ENCODE peak calls at places on chromosomes 5 and 9, in four cellular contexts. K is breast epithelium, M is DND-41, C is heart left ventricle. E is an unnamed sample.

GRCh38 chr9:134972140-134972539 is 54.4 kb upstream of the FCN1 start:
- DNase-seq in K (no peak), M (no peak), C (no peak), E (no peak)

GRCh38 chr5:14328144-14328543 is 185.0 kb downstream of the TRIO start:
- DNase-seq in C (no peak), M (no peak), K (no peak), E (no peak)

GRCh38 chr5:157610990-157611389 is 35.4 kb upstream of the ADAM19 start:
- DNase-seq in M (no peak), C (no peak), K (no peak), E (no peak)

GRCh38 chr9:134824583-134824982 is 56.0 kb upstream of the FCN2 start:
- DNase-seq in M (no peak), C (no peak), K (no peak), E (no peak)

GRCh38 chr5:154078305-154078704 is 39.5 kb downstream of the MFAP3 start:
- DNase-seq in K (no peak), C (no peak), M (no peak), E (no peak)

GRCh38 chr5:99600952-99601351 is 672.1 kb upstream of the CHD1 start:
- DNase-seq in M (no peak), C (no peak), K (no peak), E (no peak)

GRCh38 chr5:37847978-37848425 is 8.2 kb upstream of the GDNF start:
- DNase-seq in M (no peak), C (no peak), K (no peak), E (no peak)

GRCh38 chr5:141519605-141520288 is 30.9 kb downstream of the PCDHGC5 start:
- DNase-seq in C (no peak), K (no peak), M (no peak), E (no peak)

GRCh38 chr9:120718328-120718727 is 4.1 kb upstream of the MEGF9 start:
- DNase-seq in M (no peak), K (no peak), C (no peak), E (no peak)

GRCh38 chr9:126844085-126844484 is 16.4 kb upstream of the ZBTB34 start:
- DNase-seq in K (no peak), M (no peak), C (no peak), E (no peak)

GRCh38 chr9:127838375-127839078 is 15.9 kb downstream of the ENG start:
- DNase-seq in C (peak), K (no peak), M (no peak), E (no peak)

GRCh38 chr5:86756839-86757238 is 139.1 kb downstream of the COX7C start:
- DNase-seq in M (no peak), K (no peak), C (no peak), E (no peak)

GRCh38 chr5:31131381-31131811 is 62.1 kb upstream of the CDH6 start:
- DNase-seq in M (no peak), K (no peak), C (no peak), E (no peak)

GRCh38 chr5:98700730-98701129 is 72.7 kb upstream of the RGMB start:
- DNase-seq in C (no peak), M (peak), K (no peak), E (no peak)

GRCh38 chr9:26779072-26779471 is 113.5 kb downstream of the CAAP1 start:
- DNase-seq in K (no peak), M (no peak), C (no peak), E (no peak)

GRCh38 chr5:72079288-72079687 is 28.0 kb upstream of the MAP1B start:
- DNase-seq in C (peak), M (no peak), K (no peak), E (no peak)

GRCh38 chr9:103649086-103649485 is 445.0 kb upstream of the SMC2 start:
- DNase-seq in M (no peak), K (no peak), C (no peak), E (no peak)

GRCh38 chr9:87557996-87558395 is 60.3 kb downstream of the DAPK1 start:
- DNase-seq in K (no peak), M (no peak), C (no peak), E (no peak)

GRCh38 chr9:2628926-2629325 is 7.3 kb downstream of the VLDLR start:
- DNase-seq in C (no peak), K (no peak), M (no peak), E (no peak)

GRCh38 chr5:39107350-39107749 is 33.2 kb upstream of the RICTOR start:
- DNase-seq in M (no peak), C (no peak), K (no peak), E (no peak)

GRCh38 chr5:39109616-39110015 is 35.4 kb upstream of the RICTOR start:
- DNase-seq in C (no peak), M (no peak), K (no peak), E (no peak)

GRCh38 chr5:39104221-39104620 is 30.0 kb upstream of the RICTOR start:
- DNase-seq in K (no peak), M (no peak), C (no peak), E (no peak)

GRCh38 chr5:39108987-39109386 is 34.8 kb upstream of the RICTOR start:
- DNase-seq in K (no peak), M (no peak), C (no peak), E (no peak)

DNA sequence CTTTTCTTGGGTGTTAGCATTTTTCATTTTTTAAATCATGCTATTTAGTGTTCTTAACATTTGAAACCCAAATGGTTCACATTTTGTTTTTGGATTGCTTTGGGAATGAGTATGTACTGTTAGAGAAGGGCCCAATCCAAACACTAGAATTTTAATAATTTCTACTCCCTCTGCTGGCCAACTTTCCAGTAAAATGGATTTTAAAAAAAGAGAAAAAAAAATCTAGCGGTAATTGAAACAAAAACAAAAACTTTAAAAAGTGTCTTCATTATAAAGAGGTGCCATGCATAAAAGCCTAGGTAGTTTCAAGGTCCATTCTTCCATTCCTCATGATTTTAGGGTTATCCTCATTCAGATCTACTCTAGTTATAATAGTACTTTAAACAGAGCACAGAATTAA is 32.1 kb upstream of the RICTOR start:
- DNase-seq in C (no peak), M (no peak), K (no peak), E (no peak)
- TF ChIP-seq CTCF in C (peak), M (peak), K (no peak), E (peak)

GRCh38 chr9:112485574-112485973 is 1.1 kb upstream of the KIAA1958 start:
- DNase-seq in C (no peak), K (no peak), M (no peak), E (no peak)

GRCh38 chr9:112487008-112487798 is 576 bp downstream of the KIAA1958 start:
- DNase-seq in C (peak), K (no peak), M (peak), E (peak)

GRCh38 chr9:112484607-112485006 is 2.0 kb upstream of the KIAA1958 start:
- DNase-seq in K (no peak), M (no peak), C (no peak), E (no peak)

GRCh38 chr9:112487799-112488345 is 1.2 kb downstream of the KIAA1958 start:
- DNase-seq in K (no peak), C (no peak), M (no peak), E (no peak)

GRCh38 chr9:112486221-112487007 is at the start of gene KIAA1958:
- DNase-seq in C (peak), M (peak), K (peak), E (peak)
- H3K27ac ChIP-seq in C (peak), M (peak), K (peak), E (peak)

DNA sequence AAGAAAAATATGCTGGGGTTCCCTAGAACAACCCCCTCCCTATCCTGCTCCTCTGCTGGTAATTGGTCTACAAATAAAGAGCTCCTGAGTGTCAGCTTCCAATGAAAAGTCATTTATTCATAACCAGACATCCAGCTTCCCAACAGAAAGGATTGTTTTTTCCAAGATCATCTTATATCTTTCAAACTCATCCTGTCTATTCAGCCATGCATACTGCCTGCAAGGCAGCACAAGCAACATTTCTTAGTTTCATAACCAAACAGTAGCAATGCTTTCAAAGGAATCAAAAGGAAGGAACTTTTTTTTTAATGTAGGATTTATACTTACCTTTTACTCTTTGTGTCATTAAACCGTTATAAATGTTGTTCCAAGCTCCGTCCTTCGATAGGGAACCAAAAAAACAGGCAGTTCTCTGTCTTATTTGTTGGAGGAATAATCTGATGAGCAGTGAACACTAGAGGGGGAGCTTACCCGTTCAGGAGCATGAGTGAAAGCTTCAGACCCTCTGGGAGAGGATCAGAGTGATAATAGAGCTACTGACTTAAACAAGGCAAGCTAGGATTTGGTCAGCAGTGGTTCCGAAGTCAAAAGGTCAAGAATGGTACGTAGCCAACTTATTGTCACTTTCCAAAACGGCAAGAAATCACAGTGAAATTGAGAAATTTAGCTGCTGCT is 893.1 kb downstream of the NR2F1-AS1 start:
- DNase-seq in K (no peak), C (no peak), M (no peak), E (no peak)
- TF ChIP-seq CTCF in K (no peak), C (peak), M (no peak), E (no peak)

DNA sequence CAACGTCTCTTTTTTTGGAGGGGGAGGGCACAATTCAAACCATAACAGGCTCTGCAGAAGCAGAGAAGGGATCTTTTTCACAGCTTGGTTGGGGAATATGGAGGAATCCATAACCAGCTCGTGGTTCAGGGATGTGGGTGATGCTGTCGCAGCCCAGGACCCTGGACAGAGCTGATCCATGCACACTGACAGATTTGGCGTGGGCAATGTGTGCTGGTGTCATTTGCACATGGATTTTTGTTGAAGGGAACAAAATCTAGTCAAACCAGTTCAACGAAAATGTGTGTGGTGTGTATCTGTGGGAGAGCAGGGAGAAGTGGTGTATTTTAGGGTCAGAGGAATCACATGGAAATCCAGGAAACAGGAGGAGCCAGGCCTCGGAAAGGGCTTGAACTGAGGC is 4.2 kb downstream of the DOCK2 start:
- DNase-seq in K (no peak), C (no peak), M (no peak), E (no peak)
- H3K27ac ChIP-seq in K (no peak), C (no peak), M (no peak), E (no peak)

DNA sequence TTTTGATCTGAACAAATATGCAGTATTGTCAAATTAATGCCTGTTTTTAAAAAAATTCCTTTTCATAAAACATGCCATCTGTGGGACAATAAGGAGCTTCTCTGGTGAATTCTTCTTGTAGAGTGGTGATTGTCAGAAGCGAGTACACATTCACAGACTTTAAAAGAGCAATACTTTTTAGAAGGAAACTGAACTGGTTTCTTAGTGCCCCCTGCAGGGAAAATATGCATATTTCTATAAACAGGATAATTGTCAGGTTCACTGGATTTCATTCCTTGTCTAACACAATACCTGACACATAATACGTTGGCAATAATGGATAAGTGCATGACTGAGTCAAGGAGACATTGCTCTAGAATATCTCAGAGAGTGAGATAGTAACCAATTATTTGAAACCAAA is 133.7 kb downstream of the KIF4B start:
- DNase-seq in M (no peak), C (no peak), K (no peak), E (no peak)
- TF ChIP-seq CTCF in M (peak), C (peak), K (no peak), E (peak)

GRCh38 chr5:172679621-172680212 is 38.7 kb downstream of the NEURL1B start:
- DNase-seq in C (no peak), M (no peak), K (no peak), E (no peak)
- H3K27ac ChIP-seq in C (peak), M (no peak), K (peak), E (no peak)

GRCh38 chr5:81853005-81853357 is 102.1 kb upstream of the SSBP2 start:
- DNase-seq in K (no peak), C (no peak), M (no peak), E (no peak)

GRCh38 chr5:81855576-81855975 is 104.7 kb upstream of the SSBP2 start:
- DNase-seq in K (no peak), M (no peak), C (no peak), E (no peak)

GRCh38 chr5:81854915-81855314 is 104.0 kb upstream of the SSBP2 start:
- DNase-seq in C (no peak), M (no peak), K (no peak), E (no peak)

GRCh38 chr5:81852277-81853004 is 101.5 kb upstream of the SSBP2 start:
- DNase-seq in K (no peak), M (peak), C (peak), E (no peak)

GRCh38 chr5:81854485-81854884 is 103.6 kb upstream of the SSBP2 start:
- DNase-seq in C (no peak), M (no peak), K (no peak), E (no peak)
- TF ChIP-seq CTCF in C (peak), M (peak), K (no peak), E (no peak)

DNA sequence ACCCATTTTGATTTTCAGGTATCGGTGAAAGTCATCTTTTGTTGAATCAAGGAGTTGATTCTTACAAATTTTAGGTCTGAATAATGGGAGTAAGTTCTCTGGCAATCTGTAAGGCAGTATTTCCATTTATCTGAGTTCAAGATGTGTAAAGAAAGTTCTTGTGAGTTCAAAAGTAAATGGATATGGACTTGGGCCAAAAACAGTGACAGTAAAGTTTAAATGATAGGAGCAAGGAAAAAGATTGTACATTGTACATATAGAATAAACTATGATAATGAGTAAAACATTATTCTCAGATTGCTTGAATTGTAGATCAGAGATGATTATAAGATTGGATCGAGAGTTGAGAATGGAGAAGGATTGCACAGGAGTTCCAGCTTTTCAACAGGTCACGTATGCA is 329.3 kb downstream of the PJA2 start:
- DNase-seq in M (no peak), K (no peak), C (no peak), E (no peak)
- H3K27ac ChIP-seq in M (no peak), K (no peak), C (no peak), E (no peak)

GRCh38 chr5:160185954-160186353 is 43.4 kb upstream of the FABP6 start:
- DNase-seq in K (no peak), C (no peak), M (no peak), E (no peak)

GRCh38 chr5:160180931-160181330 is 48.4 kb upstream of the FABP6 start:
- DNase-seq in K (no peak), M (no peak), C (no peak), E (no peak)

GRCh38 chr5:160181965-160182622 is 47.2 kb upstream of the FABP6 start:
- DNase-seq in K (no peak), M (no peak), C (no peak), E (no peak)

GRCh38 chr5:160186480-160186879 is 42.8 kb upstream of the FABP6 start:
- DNase-seq in C (no peak), M (no peak), K (no peak), E (no peak)

DNA sequence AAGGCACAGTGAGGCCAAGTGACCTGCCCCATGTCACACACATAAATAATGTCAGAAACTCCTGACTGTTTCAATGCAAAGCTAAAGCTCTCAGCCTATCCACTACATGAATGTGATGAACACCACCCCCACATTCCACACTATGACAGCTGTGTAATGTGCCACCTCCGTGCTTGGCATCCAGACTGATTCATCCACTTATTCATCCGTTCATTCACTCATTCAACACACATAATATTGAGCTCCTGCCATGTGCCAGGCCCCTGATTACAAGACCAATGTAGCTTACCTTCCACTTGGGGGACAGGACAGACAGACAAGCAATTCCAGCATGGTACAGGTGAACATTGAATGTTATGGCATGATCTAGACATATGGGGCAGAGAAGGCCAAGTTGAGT is 46.2 kb upstream of the FABP6 start:
- DNase-seq in C (no peak), K (no peak), M (no peak), E (no peak)
- TF ChIP-seq CTCF in C (no peak), K (no peak), M (no peak), E (no peak)

GRCh38 chr9:90767523-90768100 is 34.0 kb upstream of the SYK start:
- DNase-seq in M (no peak), C (no peak), K (no peak), E (no peak)

GRCh38 chr9:90772381-90772780 is 29.2 kb upstream of the SYK start:
- DNase-seq in K (no peak), C (no peak), M (no peak), E (no peak)

GRCh38 chr9:90770927-90771326 is 30.7 kb upstream of the SYK start:
- DNase-seq in C (no peak), K (no peak), M (no peak), E (no peak)

GRCh38 chr9:90773593-90773992 is 28.0 kb upstream of the SYK start:
- DNase-seq in C (no peak), K (no peak), M (peak), E (no peak)

GRCh38 chr9:90770339-90770738 is 31.3 kb upstream of the SYK start:
- DNase-seq in C (no peak), M (no peak), K (no peak), E (no peak)
- H3K27ac ChIP-seq in C (no peak), M (no peak), K (no peak), E (no peak)